ENCODE peak calls at places on chromosomes 2 and 18, in six cellular contexts. One of them, this sample, is unnamed.

GRCh38 chr2:88753833-88754584 is 62.5 kb downstream of the RPIA start:
- DNase-seq in nucleus accumbens: no peak
- DNase-seq in AG20443: no peak
- DNase-seq in SJSA1: no peak
- DNase-seq in HL-60: no peak
- DNase-seq in fibroblast of pulmonary artery: peak; percentile 35
- DNase-seq in this sample: no peak

GRCh38 chr2:25651066-25651465 is 22.3 kb downstream of the DTNB start:
- DNase-seq in HL-60: no peak
- DNase-seq in AG20443: no peak
- DNase-seq in fibroblast of pulmonary artery: peak; percentile 89
- DNase-seq in SJSA1: no peak
- DNase-seq in nucleus accumbens: no peak
- DNase-seq in this sample: peak; percentile 83

GRCh38 chr18:35026407-35027061 is 14.7 kb upstream of the MAPRE2 start:
- DNase-seq in nucleus accumbens: no peak
- DNase-seq in HL-60: no peak
- DNase-seq in AG20443: no peak
- DNase-seq in fibroblast of pulmonary artery: no peak
- DNase-seq in SJSA1: no peak
- DNase-seq in this sample: no peak

GRCh38 chr2:96985181-96985580 is 1.2 kb downstream of the FAM178B start:
- DNase-seq in SJSA1: no peak
- DNase-seq in AG20443: peak; percentile 4
- DNase-seq in nucleus accumbens: no peak
- DNase-seq in HL-60: no peak
- DNase-seq in fibroblast of pulmonary artery: no peak
- DNase-seq in this sample: no peak

GRCh38 chr2:6492573-6492972 is 373.1 kb downstream of the CMPK2 start:
- DNase-seq in AG20443: no peak
- DNase-seq in HL-60: no peak
- DNase-seq in nucleus accumbens: no peak
- DNase-seq in SJSA1: no peak
- DNase-seq in fibroblast of pulmonary artery: no peak
- DNase-seq in this sample: no peak

GRCh38 chr2:238203973-238204683 is 633 bp upstream of the ILKAP start:
- DNase-seq in AG20443: no peak
- DNase-seq in fibroblast of pulmonary artery: no peak
- DNase-seq in nucleus accumbens: no peak
- DNase-seq in HL-60: peak; percentile 47
- DNase-seq in SJSA1: no peak
- DNase-seq in this sample: peak; percentile 11

GRCh38 chr2:2769481-2770431 is 438.7 kb upstream of the MYT1L start:
- DNase-seq in HL-60: no peak
- DNase-seq in SJSA1: no peak
- DNase-seq in fibroblast of pulmonary artery: no peak
- DNase-seq in nucleus accumbens: peak; percentile 59
- DNase-seq in AG20443: no peak
- DNase-seq in this sample: peak; percentile 31

GRCh38 chr2:174492963-174493431 is 6.2 kb upstream of the GPR155 start:
- DNase-seq in HL-60: peak; percentile 21
- DNase-seq in AG20443: no peak
- DNase-seq in SJSA1: no peak
- DNase-seq in nucleus accumbens: no peak
- DNase-seq in fibroblast of pulmonary artery: no peak
- DNase-seq in this sample: no peak

GRCh38 chr2:159199236-159199635 is 87.3 kb downstream of the WDSUB1 start:
- DNase-seq in SJSA1: no peak
- DNase-seq in fibroblast of pulmonary artery: no peak
- DNase-seq in nucleus accumbens: no peak
- DNase-seq in HL-60: no peak
- DNase-seq in AG20443: no peak
- DNase-seq in this sample: no peak

GRCh38 chr2:12624911-12625598 is 91.7 kb upstream of the TRIB2 start:
- DNase-seq in HL-60: no peak
- DNase-seq in AG20443: no peak
- DNase-seq in SJSA1: no peak
- DNase-seq in fibroblast of pulmonary artery: no peak
- DNase-seq in nucleus accumbens: no peak
- DNase-seq in this sample: no peak

GRCh38 chr2:189221811-189222210 is 42.2 kb upstream of the COL5A2 start:
- DNase-seq in AG20443: peak; percentile 23
- DNase-seq in HL-60: no peak
- DNase-seq in nucleus accumbens: no peak
- DNase-seq in fibroblast of pulmonary artery: no peak
- DNase-seq in SJSA1: no peak
- DNase-seq in this sample: peak; percentile 60

GRCh38 chr2:20916604-20917286 is 93.8 kb upstream of the LDAH start:
- DNase-seq in fibroblast of pulmonary artery: peak; percentile 6
- DNase-seq in SJSA1: no peak
- DNase-seq in nucleus accumbens: no peak
- DNase-seq in HL-60: no peak
- DNase-seq in AG20443: no peak
- DNase-seq in this sample: no peak

GRCh38 chr2:241108271-241109209 is 6.5 kb upstream of the MTERF4 start:
- DNase-seq in SJSA1: no peak
- DNase-seq in fibroblast of pulmonary artery: no peak
- DNase-seq in AG20443: no peak
- DNase-seq in nucleus accumbens: no peak
- DNase-seq in HL-60: no peak
- DNase-seq in this sample: no peak

GRCh38 chr2:229835601-229836283 is 86.1 kb downstream of the TRIP12 start:
- DNase-seq in SJSA1: no peak
- DNase-seq in HL-60: no peak
- DNase-seq in AG20443: peak; percentile 21
- DNase-seq in nucleus accumbens: no peak
- DNase-seq in fibroblast of pulmonary artery: no peak
- DNase-seq in this sample: no peak

GRCh38 chr18:10412933-10413332 is 41.5 kb upstream of the APCDD1 start:
- DNase-seq in AG20443: no peak
- DNase-seq in HL-60: no peak
- DNase-seq in fibroblast of pulmonary artery: no peak
- DNase-seq in nucleus accumbens: no peak
- DNase-seq in SJSA1: no peak
- DNase-seq in this sample: peak; percentile 88

GRCh38 chr2:49289711-49290110 is 135.4 kb upstream of the FSHR start:
- DNase-seq in SJSA1: no peak
- DNase-seq in nucleus accumbens: no peak
- DNase-seq in fibroblast of pulmonary artery: no peak
- DNase-seq in HL-60: no peak
- DNase-seq in AG20443: no peak
- DNase-seq in this sample: no peak

GRCh38 chr2:216632952-216633615 is at the start of gene IGFBP2:
- DNase-seq in HL-60: no peak
- DNase-seq in SJSA1: no peak
- DNase-seq in AG20443: peak; percentile 40
- DNase-seq in nucleus accumbens: no peak
- DNase-seq in fibroblast of pulmonary artery: no peak
- DNase-seq in this sample: no peak

GRCh38 chr2:220932041-220932440 is 640.1 kb downstream of the EPHA4 start:
- DNase-seq in fibroblast of pulmonary artery: no peak
- DNase-seq in HL-60: no peak
- DNase-seq in SJSA1: no peak
- DNase-seq in nucleus accumbens: no peak
- DNase-seq in AG20443: no peak
- DNase-seq in this sample: no peak

This sample was measured in foreskin keratinocyte.